ENCODE peak calls at places on chromosomes 5 and 9, in five cellular contexts. X is GM06990, N is HFFc6, W is dorsolateral prefrontal cortex, I is body of pancreas. Z is an unnamed sample.

GRCh38 chr5:67160985-67161384 is 35.6 kb downstream of the CD180 start:
- DNase-seq in X (no peak), N (peak), W (no peak), I (no peak), Z (no peak)

GRCh38 chr9:122536138-122536537 is 9.0 kb upstream of the OR1N1 start:
- DNase-seq in X (no peak), N (no peak), W (no peak), I (no peak), Z (no peak)

GRCh38 chr5:33526755-33527154 is 86.0 kb downstream of the TARS1 start:
- DNase-seq in X (no peak), N (no peak), W (no peak), I (peak), Z (no peak)

GRCh38 chr5:124662261-124662781 is 84.1 kb downstream of the ZNF608 start:
- DNase-seq in X (no peak), N (no peak), W (no peak), I (peak), Z (no peak)

GRCh38 chr5:133387621-133388020 is 224.7 kb downstream of the FSTL4 start:
- DNase-seq in X (no peak), N (no peak), W (peak), I (no peak), Z (no peak)

GRCh38 chr9:120921751-120922181 is 4.8 kb downstream of the TRAF1 start:
- DNase-seq in X (no peak), N (no peak), W (no peak), I (no peak), Z (no peak)

GRCh38 chr9:98970532-98971041 is 26.9 kb downstream of the COL15A1 start:
- DNase-seq in X (no peak), N (no peak), W (no peak), I (no peak), Z (no peak)

GRCh38 chr9:12817702-12818101 is 42.9 kb downstream of the LURAP1L start:
- DNase-seq in X (no peak), N (no peak), W (no peak), I (peak), Z (no peak)

GRCh38 chr9:16205455-16205854 is 652.6 kb downstream of the CCDC171 start:
- DNase-seq in X (no peak), N (no peak), W (no peak), I (no peak), Z (no peak)

GRCh38 chr5:144332265-144332664 is 161.6 kb downstream of the KCTD16 start:
- DNase-seq in X (no peak), N (peak), W (no peak), I (no peak), Z (no peak)

GRCh38 chr5:16930487-16930886 is 5.6 kb downstream of the MYO10 start:
- DNase-seq in X (no peak), N (no peak), W (no peak), I (no peak), Z (no peak)

DNA sequence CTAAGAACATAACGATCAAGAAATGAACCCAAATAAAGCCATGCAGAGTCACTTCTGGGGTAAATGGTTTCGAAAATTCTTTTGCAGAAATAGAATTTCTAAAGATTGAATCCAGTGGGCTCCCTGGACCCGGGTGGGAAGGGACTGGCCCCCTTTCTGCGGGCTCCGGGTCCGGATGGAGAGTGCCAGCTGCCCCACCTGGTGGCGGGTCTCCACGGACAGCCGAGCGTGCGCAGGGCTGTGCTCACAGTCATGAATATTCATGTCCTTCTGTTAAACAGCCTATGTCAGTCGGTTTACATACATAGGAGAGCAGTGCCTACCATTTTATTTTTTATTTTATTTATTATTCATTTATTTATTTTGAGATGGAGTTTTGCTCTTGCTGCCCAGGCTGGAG is 4.7 kb upstream of the PPP1R26 start:
- DNase-seq in X (no peak), N (peak), W (peak), I (no peak), Z (peak)
- TF ChIP-seq CTCF in X (peak), N (peak), W (peak), I (no peak), Z (peak)

DNA sequence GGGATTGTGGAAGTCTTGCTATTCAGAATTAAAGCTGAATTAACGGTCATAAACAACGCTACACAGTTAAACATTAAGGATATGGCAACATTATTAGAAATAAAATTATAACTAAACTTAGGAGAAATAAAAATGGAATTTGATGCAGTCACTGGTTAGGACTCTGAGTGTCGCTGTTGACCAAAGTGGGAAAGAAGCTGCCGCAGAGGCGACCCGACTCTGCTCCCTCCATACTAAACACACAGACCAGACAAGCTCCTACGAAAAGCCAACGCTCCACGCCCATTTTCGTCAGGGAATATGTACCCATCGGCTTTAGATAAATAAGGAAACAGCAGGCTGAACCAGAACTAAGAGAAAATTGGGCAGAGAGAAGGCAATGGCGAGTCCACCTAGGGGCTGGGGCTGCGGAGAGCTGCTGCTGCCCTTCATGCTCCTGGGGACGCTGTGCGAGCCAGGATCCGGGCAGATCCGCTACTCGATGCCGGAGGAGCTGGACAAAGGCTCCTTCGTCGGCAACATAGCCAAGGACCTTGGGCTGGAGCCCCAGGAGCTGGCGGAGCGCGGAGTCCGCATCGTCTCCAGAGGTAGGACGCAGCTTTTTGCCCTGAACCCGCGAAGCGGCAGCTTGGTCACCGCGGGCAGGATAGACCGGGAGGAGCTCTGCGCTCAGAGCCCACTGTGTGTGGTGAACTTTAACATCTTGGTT is at the start of gene PCDHGA5:
- DNase-seq in X (no peak), N (no peak), W (no peak), I (no peak), Z (no peak)
- TF ChIP-seq CTCF in X (no peak), N (no peak), W (no peak), I (no peak), Z (no peak)

GRCh38 chr5:84086517-84086916 is 298.2 kb downstream of the EDIL3 start:
- DNase-seq in X (no peak), N (no peak), W (no peak), I (no peak), Z (no peak)

GRCh38 chr5:84085387-84086041 is 299.2 kb downstream of the EDIL3 start:
- DNase-seq in X (no peak), N (no peak), W (no peak), I (no peak), Z (no peak)

GRCh38 chr5:84091400-84091799 is 293.3 kb downstream of the EDIL3 start:
- DNase-seq in X (no peak), N (no peak), W (no peak), I (no peak), Z (no peak)

GRCh38 chr5:84092738-84093137 is 291.9 kb downstream of the EDIL3 start:
- DNase-seq in X (no peak), N (no peak), W (no peak), I (no peak), Z (no peak)

GRCh38 chr5:84088996-84089395 is 295.7 kb downstream of the EDIL3 start:
- DNase-seq in X (no peak), N (no peak), W (no peak), I (no peak), Z (no peak)
- TF ChIP-seq CTCF in X (peak), N (peak), W (peak), I (no peak), Z (peak)

GRCh38 chr5:136030252-136030651 is 1.5 kb downstream of the TGFBI start:
- DNase-seq in X (no peak), N (no peak), W (no peak), I (no peak), Z (no peak)

GRCh38 chr5:136027316-136027715 is 1.5 kb upstream of the TGFBI start:
- DNase-seq in X (no peak), N (no peak), W (no peak), I (no peak), Z (no peak)

GRCh38 chr5:136030956-136031611 is 2.3 kb downstream of the TGFBI start:
- DNase-seq in X (no peak), N (no peak), W (no peak), I (no peak), Z (no peak)

GRCh38 chr5:136028090-136028489 is 698 bp upstream of the TGFBI start:
- DNase-seq in X (no peak), N (no peak), W (no peak), I (no peak), Z (no peak)

GRCh38 chr5:136028782-136029742 is at the start of gene TGFBI:
- DNase-seq in X (no peak), N (peak), W (no peak), I (peak), Z (peak)
- TF ChIP-seq CTCF in X (no peak), N (peak), W (no peak), I (no peak), Z (no peak)

DNA sequence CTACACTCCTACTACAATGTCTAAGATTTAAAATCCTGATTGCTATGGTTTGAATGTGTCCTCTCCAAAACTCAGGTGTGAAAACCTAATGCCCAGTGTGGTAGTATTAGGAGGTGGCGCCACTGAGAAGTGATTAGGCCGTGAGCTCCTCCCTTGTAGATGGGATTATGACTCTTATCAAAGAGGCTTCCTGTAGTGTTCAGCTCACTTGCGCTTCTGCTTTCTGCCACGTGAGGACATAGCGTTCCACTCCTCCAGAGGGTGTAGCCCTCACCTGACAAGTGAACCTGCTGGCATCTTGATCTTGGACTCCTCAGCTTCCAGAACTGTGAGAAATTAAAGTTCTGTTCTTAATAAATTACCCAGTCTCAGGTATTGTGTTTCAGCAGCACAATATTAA is 33.0 kb upstream of the WHRN start:
- DNase-seq in X (no peak), N (no peak), W (no peak), I (peak), Z (no peak)
- TF ChIP-seq CTCF in X (peak), N (peak), W (no peak), I (no peak), Z (no peak)

DNA sequence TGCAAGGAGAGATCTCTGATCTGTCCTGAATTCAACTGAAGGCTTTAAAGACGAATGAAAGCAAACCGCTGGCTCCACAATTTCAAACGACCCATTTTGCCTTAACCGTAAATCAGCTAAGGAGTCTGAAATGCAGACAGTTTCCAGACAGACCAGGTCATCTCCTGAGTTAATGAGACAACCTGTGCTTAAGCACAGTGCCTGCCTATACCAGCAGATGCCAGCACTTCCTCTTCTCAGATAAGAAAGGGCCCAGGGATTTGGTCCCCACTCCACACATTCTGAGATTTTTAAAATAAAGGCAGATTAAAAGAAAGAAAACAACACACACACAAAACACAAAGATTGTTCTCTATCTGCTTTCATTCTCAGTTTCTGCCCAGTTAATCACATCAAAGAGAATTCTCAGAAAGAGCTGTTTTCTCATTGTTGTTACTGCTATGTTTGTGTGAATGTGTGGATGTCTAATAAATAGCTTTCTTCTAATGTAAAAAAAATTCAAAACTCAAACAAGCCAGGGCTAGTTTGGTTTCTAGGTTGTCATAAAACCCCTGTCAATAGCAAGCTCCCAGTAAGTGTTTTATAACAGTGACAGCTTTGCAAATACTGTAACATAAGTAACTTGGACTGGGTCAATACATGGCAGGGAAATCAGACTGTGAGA is 157.7 kb upstream of the SLC24A2 start:
- DNase-seq in X (no peak), N (peak), W (no peak), I (no peak), Z (no peak)
- TF ChIP-seq CTCF in X (peak), N (peak), W (peak), I (peak), Z (peak)

DNA sequence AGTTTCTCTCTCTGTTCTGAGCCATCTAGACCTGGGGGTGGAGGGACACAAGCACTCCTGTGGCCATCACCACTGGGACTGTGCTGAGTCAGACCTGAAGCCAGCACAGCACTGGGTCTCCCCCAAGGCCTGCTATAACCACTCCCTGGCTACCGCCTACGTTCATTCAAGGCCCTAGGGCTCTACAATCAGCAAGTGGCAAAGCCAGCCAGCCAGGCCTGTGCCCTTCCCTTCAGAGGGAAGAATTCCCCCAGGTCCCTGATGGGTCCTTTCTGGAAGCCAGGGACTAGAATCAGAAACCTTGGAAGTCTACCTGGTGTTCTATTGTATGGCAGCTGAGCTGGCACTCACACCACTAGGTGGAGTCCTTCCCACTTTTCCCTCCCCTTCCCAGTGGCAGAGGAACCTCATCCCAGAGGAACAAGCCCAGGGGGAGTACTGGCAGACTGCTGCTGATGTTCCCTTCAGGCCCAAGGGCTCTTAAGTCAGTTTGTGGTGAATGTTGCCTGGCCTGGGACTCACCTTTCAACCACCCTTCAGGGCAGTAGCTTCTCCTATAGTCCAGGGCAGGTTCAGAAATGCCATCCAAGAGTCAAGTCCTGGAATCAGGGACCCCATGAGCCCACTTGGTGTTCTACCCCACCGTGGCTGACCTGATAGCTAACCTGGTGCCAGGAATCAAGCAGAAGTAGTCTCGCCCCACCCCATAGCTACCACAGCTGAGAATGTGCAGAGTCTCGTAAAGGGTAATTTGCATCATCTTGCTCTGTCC is 20.0 kb downstream of the JMY start:
- DNase-seq in X (peak), N (peak), W (no peak), I (peak), Z (peak)
- TF ChIP-seq CTCF in X (peak), N (peak), W (no peak), I (peak), Z (peak)

Z was measured in progenitor cell of endocrine pancreas.